ENCODE peak calls at places on chromosomes 2 and 18, in four cellular contexts. One of them, this sample, is unnamed.

GRCh38 chr2:222946700-222947278 is 86.0 kb downstream of the ACSL3 start:
- DNase-seq in ovary: no peak
- DNase-seq in A549: no peak
- DNase-seq in psoas muscle: no peak
- DNase-seq in this sample: no peak

GRCh38 chr2:177172034-177172880 is 40.3 kb upstream of the HNRNPA3 start:
- DNase-seq in ovary: no peak
- DNase-seq in A549: peak; percentile 58
- DNase-seq in psoas muscle: no peak
- DNase-seq in this sample: no peak

GRCh38 chr2:179438653-179439052 is 174.0 kb upstream of the SESTD1 start:
- DNase-seq in ovary: no peak
- DNase-seq in A549: no peak
- DNase-seq in psoas muscle: no peak
- DNase-seq in this sample: no peak

GRCh38 chr2:208363485-208363884 is 43.1 kb upstream of the PTH2R start:
- DNase-seq in ovary: no peak
- DNase-seq in A549: no peak
- DNase-seq in psoas muscle: no peak
- DNase-seq in this sample: no peak

GRCh38 chr2:206011795-206012194 is 74.2 kb downstream of the INO80D start:
- DNase-seq in ovary: no peak
- DNase-seq in A549: no peak
- DNase-seq in psoas muscle: no peak
- DNase-seq in this sample: no peak

GRCh38 chr18:45059695-45060094 is 379.0 kb downstream of the SETBP1 start:
- DNase-seq in ovary: no peak
- DNase-seq in A549: peak; percentile 1
- DNase-seq in psoas muscle: no peak
- DNase-seq in this sample: no peak

GRCh38 chr2:84996909-84997308 is 25.9 kb downstream of the KCMF1 start:
- DNase-seq in ovary: no peak
- DNase-seq in A549: no peak
- DNase-seq in psoas muscle: no peak
- DNase-seq in this sample: no peak

GRCh38 chr2:7450188-7451156 is 533.3 kb downstream of the RNF144A start:
- DNase-seq in ovary: no peak
- DNase-seq in A549: no peak
- DNase-seq in psoas muscle: no peak
- DNase-seq in this sample: no peak

GRCh38 chr2:235827585-235827992 is 333.7 kb downstream of the AGAP1 start:
- DNase-seq in ovary: no peak
- DNase-seq in A549: peak; percentile 43
- DNase-seq in psoas muscle: no peak
- DNase-seq in this sample: no peak

GRCh38 chr18:47549141-47549540 is 297.7 kb upstream of the SKOR2 start:
- DNase-seq in ovary: no peak
- DNase-seq in A549: no peak
- DNase-seq in psoas muscle: no peak
- DNase-seq in this sample: no peak

DNA sequence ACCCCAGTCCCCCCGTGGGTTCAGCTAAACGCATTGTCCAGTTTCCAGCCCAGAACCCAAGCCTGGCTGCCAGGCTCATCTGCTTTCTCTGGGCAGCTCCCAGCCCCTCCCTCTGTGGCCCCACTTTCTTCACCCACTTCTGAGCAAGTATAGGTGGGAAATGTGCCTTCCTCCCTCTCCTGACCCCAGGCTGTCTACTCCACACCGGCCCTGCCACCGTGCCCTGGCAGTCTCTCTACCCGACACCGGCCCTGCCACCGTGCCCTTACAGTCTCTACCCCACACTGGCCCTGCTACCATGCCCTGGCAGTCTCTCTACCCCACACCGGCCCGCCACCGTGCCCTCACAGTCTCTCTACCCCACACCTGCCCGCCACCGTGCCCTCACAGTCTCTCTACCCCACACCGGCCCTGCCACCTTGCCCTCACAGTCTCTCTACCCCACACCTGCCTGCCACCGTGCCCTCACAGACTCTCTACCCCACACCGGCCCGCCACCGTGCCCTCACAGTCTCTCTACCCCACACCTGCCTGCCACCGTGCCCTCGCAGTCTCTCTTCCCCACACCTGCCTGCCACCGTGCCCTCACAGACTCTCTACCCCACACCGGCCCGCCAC is 108.7 kb downstream of the TPO start:
- DNase-seq in ovary: no peak
- DNase-seq in A549: no peak
- DNase-seq in psoas muscle: no peak
- DNase-seq in this sample: no peak
- H3K4me1 ChIP-seq in ovary: no peaks in the 10 kb centered on the region
- H3K4me1 ChIP-seq in A549: no peaks in the 10 kb centered on the region
- H3K4me1 ChIP-seq in psoas muscle: no peaks in the 10 kb centered on the region
- H3K4me1 ChIP-seq in this sample: no peaks in the 10 kb centered on the region

GRCh38 chr18:56795381-56795780 is 144.2 kb downstream of the WDR7 start:
- DNase-seq in ovary: no peak
- DNase-seq in A549: no peak
- DNase-seq in psoas muscle: no peak
- DNase-seq in this sample: no peak

GRCh38 chr18:56787392-56787791 is 136.2 kb downstream of the WDR7 start:
- DNase-seq in ovary: no peak
- DNase-seq in A549: no peak
- DNase-seq in psoas muscle: no peak
- DNase-seq in this sample: no peak

GRCh38 chr18:56785006-56785405 is 133.8 kb downstream of the WDR7 start:
- DNase-seq in ovary: no peak
- DNase-seq in A549: no peak
- DNase-seq in psoas muscle: no peak
- DNase-seq in this sample: no peak

GRCh38 chr18:56789004-56789888 is 138.1 kb downstream of the WDR7 start:
- DNase-seq in ovary: no peak
- DNase-seq in A549: peak; percentile 1
- DNase-seq in psoas muscle: peak; percentile 30
- DNase-seq in this sample: no peak

DNA sequence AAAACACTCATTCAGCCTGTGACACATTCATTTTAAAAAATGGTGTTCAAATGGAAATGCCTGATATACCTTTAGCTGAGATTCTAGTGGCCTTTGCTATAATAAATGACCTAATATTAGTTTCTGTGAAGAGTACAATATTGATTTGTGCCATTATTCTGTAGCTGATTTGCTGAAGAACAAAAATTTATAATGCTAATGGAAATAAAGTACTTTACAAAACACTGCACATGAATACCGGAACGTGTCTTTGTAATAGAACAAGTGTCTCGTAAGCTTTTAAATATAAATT is 138.7 kb downstream of the WDR7 start:
- DNase-seq in ovary: no peak
- DNase-seq in A549: no peak
- DNase-seq in psoas muscle: no peak
- DNase-seq in this sample: no peak
- TF ChIP-seq CTCF in ovary: no peak
- TF ChIP-seq CTCF in A549: no peak
- TF ChIP-seq CTCF in psoas muscle: no peak
- TF ChIP-seq CTCF in this sample: no peak

DNA sequence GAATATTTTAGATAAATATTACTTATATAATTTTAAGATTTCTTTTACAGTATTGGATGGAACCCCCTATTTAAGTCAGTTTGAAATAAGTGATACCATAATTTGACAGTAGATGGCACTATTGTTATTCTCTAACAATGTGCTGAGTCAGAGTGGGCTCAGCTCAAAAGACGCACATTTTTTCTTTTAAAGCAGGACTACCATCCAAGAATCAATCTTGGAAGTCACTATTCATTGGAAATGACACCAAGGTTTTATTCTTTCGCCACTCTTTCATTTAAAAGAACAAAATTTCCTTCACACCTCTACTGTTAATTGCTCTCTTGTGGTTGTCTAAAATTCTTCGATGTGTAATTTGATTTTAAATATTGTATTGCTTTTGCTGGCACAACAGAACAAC is 32.6 kb upstream of the SPAG16 start:
- DNase-seq in ovary: no peak
- DNase-seq in A549: peak; percentile 21
- DNase-seq in psoas muscle: no peak
- DNase-seq in this sample: no peak
- H3K4me3 ChIP-seq in ovary: no peak overlapping the region
- H3K4me3 ChIP-seq in A549: no peak overlapping the region
- H3K4me3 ChIP-seq in psoas muscle: peak overlapping the region; percentile 50
- H3K4me3 ChIP-seq in this sample: no peak overlapping the region

GRCh38 chr2:37781028-37781427 is 109.6 kb upstream of the CDC42EP3 start:
- DNase-seq in ovary: no peak
- DNase-seq in A549: peak; percentile 39
- DNase-seq in psoas muscle: no peak
- DNase-seq in this sample: no peak
- H3K4me1 ChIP-seq in ovary: peaks cover 4% of the 10 kb centered on the region
- H3K4me1 ChIP-seq in A549: peaks cover 56% of the 10 kb centered on the region
- H3K4me1 ChIP-seq in psoas muscle: peaks cover 33% of the 10 kb centered on the region
- H3K4me1 ChIP-seq in this sample: peaks cover 3% of the 10 kb centered on the region

DNA sequence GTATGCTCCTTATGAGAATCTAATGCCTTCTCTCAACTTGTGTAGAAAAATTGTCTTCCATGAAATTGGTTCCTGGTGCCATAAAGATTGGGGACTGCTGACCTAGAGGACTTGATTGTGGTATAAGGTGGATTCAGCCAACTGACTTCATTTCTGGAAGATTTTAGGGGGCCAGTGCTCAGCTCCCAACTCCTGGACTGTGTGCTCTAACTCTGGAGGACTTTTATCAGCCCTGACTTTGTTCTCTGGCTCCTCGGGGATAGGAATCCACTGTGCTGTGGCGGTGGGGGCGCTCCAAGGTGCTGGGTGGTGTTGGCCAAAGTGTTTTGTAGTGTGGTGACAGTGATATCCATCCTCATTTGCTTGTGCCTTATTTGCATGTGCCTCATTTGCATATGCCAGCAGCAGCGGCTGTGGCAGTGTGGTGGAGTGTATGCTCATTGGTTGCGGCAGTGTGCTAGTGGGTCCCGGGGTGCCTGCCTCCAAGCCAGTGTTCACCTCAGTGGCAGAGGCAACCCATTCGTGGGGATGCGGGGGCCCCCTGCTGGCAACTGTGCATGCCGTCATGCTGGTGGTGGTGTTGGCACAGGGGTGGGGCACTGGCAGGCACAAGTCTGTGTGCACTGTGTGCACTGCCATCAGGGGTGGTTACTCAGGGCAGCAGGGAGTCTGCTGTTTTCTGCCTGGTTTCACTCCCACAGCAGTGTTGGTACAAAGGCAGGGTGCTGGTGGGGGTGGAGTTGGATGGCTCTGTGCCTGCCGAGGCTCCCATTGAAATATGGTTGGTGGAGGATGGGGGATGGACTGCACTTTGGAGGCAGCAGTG is 19.6 kb downstream of the EHBP1 start:
- DNase-seq in ovary: peak; percentile 20
- DNase-seq in A549: peak; percentile 46
- DNase-seq in psoas muscle: no peak
- DNase-seq in this sample: no peak
- TF ChIP-seq CTCF in ovary: no peak
- TF ChIP-seq CTCF in A549: peak; percentile 67
- TF ChIP-seq CTCF in psoas muscle: no peak
- TF ChIP-seq CTCF in this sample: no peak

GRCh38 chr2:27095427-27095744 is 8.8 kb downstream of the KHK start:
- DNase-seq in ovary: no peak
- DNase-seq in A549: no peak
- DNase-seq in psoas muscle: peak; percentile 41
- DNase-seq in this sample: no peak

GRCh38 chr2:27096748-27097297 is 10.3 kb downstream of the KHK start:
- DNase-seq in ovary: no peak
- DNase-seq in A549: no peak
- DNase-seq in psoas muscle: peak; percentile 44
- DNase-seq in this sample: no peak

GRCh38 chr2:27094353-27094984 is 7.9 kb downstream of the KHK start:
- DNase-seq in ovary: no peak
- DNase-seq in A549: no peak
- DNase-seq in psoas muscle: peak; percentile 42
- DNase-seq in this sample: no peak

GRCh38 chr2:27097341-27097740 is 10.8 kb downstream of the KHK start:
- DNase-seq in ovary: no peak
- DNase-seq in A549: no peak
- DNase-seq in psoas muscle: peak; percentile 33
- DNase-seq in this sample: no peak

DNA sequence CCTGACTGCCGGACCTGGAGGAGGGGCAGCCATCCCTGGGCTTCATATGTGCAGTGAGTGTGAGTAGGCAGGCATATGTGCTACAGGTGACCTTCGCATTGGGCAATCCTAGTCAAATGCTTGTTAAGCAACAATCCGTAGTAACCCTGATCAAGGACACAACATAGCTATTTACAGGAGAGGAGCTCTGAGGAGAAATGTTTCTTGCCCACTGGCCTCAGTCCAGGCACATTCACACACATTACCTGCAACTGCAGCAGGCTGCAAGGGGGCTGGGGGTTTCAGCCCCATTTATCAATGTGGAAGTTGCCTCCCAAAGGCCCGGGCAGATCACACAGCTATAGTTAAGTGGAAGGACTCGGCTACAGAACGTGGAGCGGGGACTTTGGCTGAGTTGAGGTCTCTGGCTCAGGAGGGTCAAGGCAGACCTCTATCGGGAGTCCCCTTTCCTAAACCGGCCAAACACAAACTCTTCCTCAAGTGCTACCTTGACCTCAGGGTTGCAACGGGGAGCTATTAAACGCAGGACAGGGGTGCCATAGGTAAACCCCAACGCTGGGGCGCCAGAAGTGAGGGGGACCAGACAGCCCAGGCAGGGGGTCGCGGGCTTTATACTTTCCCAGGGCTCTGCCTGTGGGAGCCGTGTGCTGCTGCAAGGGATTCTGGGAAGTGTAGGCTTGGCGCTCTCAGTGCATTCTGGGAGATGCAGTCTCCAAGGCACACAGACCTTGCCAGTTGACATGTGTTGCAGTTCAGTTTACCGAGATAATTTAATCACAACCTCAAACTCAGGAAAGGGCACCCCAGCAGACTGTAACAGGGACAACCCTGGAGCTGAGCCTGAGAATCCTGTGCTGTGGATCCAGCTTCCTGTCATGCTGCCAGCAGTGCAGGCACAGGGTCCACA is 9.4 kb downstream of the KHK start:
- DNase-seq in ovary: peak; percentile 72
- DNase-seq in A549: peak; percentile 80
- DNase-seq in psoas muscle: peak; percentile 83
- DNase-seq in this sample: no peak
- H3K4me3 ChIP-seq in ovary: peak overlapping the region; percentile 11
- H3K4me3 ChIP-seq in A549: no peak overlapping the region
- H3K4me3 ChIP-seq in psoas muscle: peak overlapping the region; percentile 66
- H3K4me3 ChIP-seq in this sample: peak overlapping the region; percentile 54

GRCh38 chr2:20219763-20220380 is 5.1 kb downstream of the SDC1 start:
- DNase-seq in ovary: no peak
- DNase-seq in A549: no peak
- DNase-seq in psoas muscle: no peak
- DNase-seq in this sample: no peak
- H3K4me1 ChIP-seq in ovary: no peaks in the 10 kb centered on the region
- H3K4me1 ChIP-seq in A549: peaks cover 66% of the 10 kb centered on the region
- H3K4me1 ChIP-seq in psoas muscle: peaks cover 5% of the 10 kb centered on the region
- H3K4me1 ChIP-seq in this sample: peaks cover 11% of the 10 kb centered on the region

GRCh38 chr2:136966485-136966884 is 201.1 kb downstream of the THSD7B start:
- DNase-seq in ovary: no peak
- DNase-seq in A549: no peak
- DNase-seq in psoas muscle: no peak
- DNase-seq in this sample: no peak
- TF ChIP-seq CTCF in ovary: no peak
- TF ChIP-seq CTCF in A549: no peak
- TF ChIP-seq CTCF in psoas muscle: no peak
- TF ChIP-seq CTCF in this sample: no peak

This sample was measured in ascending aorta.